ENCODE peak calls at places on chromosomes 7 and 10, in ten cellular contexts. F is IMR-90, I is OCI-LY7, Y is tibial artery, Z is neural progenitor cell, D is neuronal stem cell, C is psoas muscle, E is ascending aorta, H is fibroblast of lung, U is H9. P is an unnamed sample. For H3K4me1, the result is how much of the 10 kb centered on the place peaks cover.

GRCh38 chr10:12995425-12995861 is 6.1 kb downstream of the CCDC3 start:
- DNase-seq in F (no peak), I (no peak), Y (no peak), Z (no peak), D (no peak), C (no peak), E (no peak), H (peak), U (no peak), P (no peak)

GRCh38 chr7:29989257-29989995 is at the start of gene SCRN1:
- DNase-seq in F (peak), I (peak), Y (peak), Z (peak), D (peak), C (peak), E (no peak), H (no peak), U (peak), P (no peak)

GRCh38 chr7:93245525-93246432 is 13.6 kb downstream of the VPS50 start:
- DNase-seq in F (peak), I (peak), Y (no peak), Z (peak), D (peak), C (no peak), E (no peak), H (peak), U (no peak), P (no peak)

GRCh38 chr7:151368136-151368571 is 26.5 kb downstream of the NUB1 start:
- DNase-seq in F (peak), I (peak), Y (peak), Z (peak), D (peak), C (peak), E (no peak), H (peak), U (peak), P (no peak)

GRCh38 chr7:105589221-105590077 is 8.2 kb upstream of the EFCAB10 start:
- DNase-seq in F (peak), I (peak), Y (peak), Z (peak), D (peak), C (no peak), E (no peak), H (peak), U (peak), P (no peak)

GRCh38 chr7:157862731-157863130 is 525.9 kb downstream of the DNAJB6 start:
- DNase-seq in F (no peak), I (no peak), Y (no peak), Z (no peak), D (no peak), C (no peak), E (no peak), H (no peak), U (no peak), P (no peak)

GRCh38 chr10:70915806-70916205 is 27.4 kb upstream of the PCBD1 start:
- DNase-seq in F (no peak), I (no peak), Y (no peak), Z (no peak), D (no peak), C (peak), E (no peak), H (no peak), U (no peak), P (no peak)

GRCh38 chr10:130636303-130636702 is 500.1 kb downstream of the GLRX3 start:
- DNase-seq in F (no peak), I (no peak), Y (no peak), Z (no peak), D (no peak), C (no peak), E (no peak), H (no peak), U (no peak), P (no peak)

GRCh38 chr10:23417254-23417653 is 21.6 kb upstream of the OTUD1 start:
- DNase-seq in F (no peak), I (no peak), Y (no peak), Z (no peak), D (no peak), C (no peak), E (no peak), H (no peak), U (no peak), P (no peak)

GRCh38 chr10:1596482-1596881 is 140.8 kb downstream of the ADARB2 start:
- DNase-seq in F (no peak), I (no peak), Y (no peak), Z (no peak), D (no peak), C (no peak), E (no peak), H (no peak), U (peak), P (peak)

GRCh38 chr7:29754874-29755490 is 51.3 kb upstream of the WIPF3 start:
- DNase-seq in F (no peak), I (no peak), Y (no peak), Z (no peak), D (no peak), C (no peak), E (no peak), H (no peak), U (no peak), P (no peak)

GRCh38 chr10:77037735-77038411 is 599.7 kb downstream of the KCNMA1 start:
- DNase-seq in F (no peak), I (no peak), Y (no peak), Z (peak), D (peak), C (no peak), E (no peak), H (no peak), U (no peak), P (no peak)

GRCh38 chr10:3067045-3067858 is at the start of gene PFKP:
- DNase-seq in F (no peak), I (peak), Y (peak), Z (peak), D (no peak), C (peak), E (no peak), H (peak), U (peak), P (no peak)

GRCh38 chr7:137169282-137169698 is 174.2 kb downstream of the PTN start:
- DNase-seq in F (peak), I (peak), Y (no peak), Z (peak), D (peak), C (peak), E (no peak), H (peak), U (peak), P (no peak)

GRCh38 chr10:93368210-93368609 is 113.9 kb downstream of the MYOF start:
- DNase-seq in F (no peak), I (no peak), Y (no peak), Z (no peak), D (no peak), C (peak), E (no peak), H (no peak), U (no peak), P (no peak)

GRCh38 chr7:142791502-142791901 is 20.7 kb downstream of the PRSS2 start:
- DNase-seq in F (no peak), I (no peak), Y (no peak), Z (no peak), D (no peak), C (no peak), E (no peak), H (no peak), U (no peak), P (no peak)

GRCh38 chr10:80174641-80175395 is 30.5 kb downstream of the ANXA11 start:
- DNase-seq in F (no peak), I (no peak), Y (no peak), Z (no peak), D (no peak), C (no peak), E (no peak), H (no peak), U (no peak), P (no peak)

GRCh38 chr7:30226593-30227268 is 57.7 kb upstream of the ZNRF2 start:
- DNase-seq in F (no peak), I (no peak), Y (no peak), Z (peak), D (no peak), C (no peak), E (no peak), H (no peak), U (peak), P (no peak)

GRCh38 chr10:529831-530230 is 159.6 kb downstream of the DIP2C start:
- DNase-seq in F (no peak), I (no peak), Y (peak), Z (no peak), D (no peak), C (no peak), E (no peak), H (no peak), U (no peak), P (no peak)
- H3K4me1 ChIP-seq in F (under half), I (under half), Y (under half), Z (under half), D (under half), C (under half), E (under half), H (under half), U (under half), P (under half)

DNA sequence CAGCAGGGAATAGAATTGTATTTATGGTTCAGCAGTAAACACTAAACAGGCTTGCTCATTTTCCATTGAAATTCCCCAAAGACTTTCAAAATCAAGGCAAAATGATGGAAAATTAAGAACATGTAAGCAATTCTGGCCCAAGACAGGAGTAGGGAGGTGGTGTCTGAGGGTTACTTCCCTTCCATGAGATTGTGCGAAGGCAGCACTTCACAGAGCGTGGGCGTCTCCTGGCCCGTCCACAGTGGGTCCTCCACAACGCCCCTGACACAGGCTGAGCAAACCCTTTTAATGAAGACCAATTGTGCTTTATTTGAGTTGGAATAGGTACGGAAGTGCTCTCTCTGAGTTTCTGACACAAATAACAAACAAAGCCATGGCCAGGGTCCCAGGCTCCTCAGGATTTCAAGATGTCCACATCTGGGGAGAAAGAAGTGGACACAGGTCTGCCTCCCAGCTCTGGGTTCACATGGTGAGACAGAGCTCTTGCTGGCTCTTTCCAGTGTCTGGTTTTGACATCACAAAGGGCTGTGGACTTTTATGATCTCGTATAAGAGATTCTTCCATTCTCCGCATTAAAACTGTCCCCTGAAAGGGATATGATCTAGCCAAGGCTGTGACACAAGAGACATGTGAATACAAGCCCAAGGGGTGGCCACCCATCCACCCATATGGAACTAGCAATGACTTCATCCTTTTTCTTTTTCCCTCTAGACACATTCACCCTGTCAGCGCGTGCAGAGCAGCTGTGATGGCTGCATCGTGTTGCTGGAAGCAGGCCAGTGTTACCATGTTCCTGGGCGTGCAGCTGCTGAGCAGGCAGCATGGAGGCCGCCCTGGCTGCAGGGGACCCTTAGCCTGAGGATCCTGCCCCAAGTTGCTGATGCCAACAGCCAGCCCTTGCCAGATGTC is 145.7 kb downstream of the ADAM12 start:
- DNase-seq in F (peak), I (no peak), Y (no peak), Z (no peak), D (no peak), C (no peak), E (no peak), H (peak), U (no peak), P (peak)
- H3K4me1 ChIP-seq in F (under half), I (under half), Y (under half), Z (under half), D (under half), C (under half), E (under half), H (under half), U (under half), P (under half)

GRCh38 chr7:16638282-16639265 is 7.0 kb downstream of the ANKMY2 start:
- DNase-seq in F (no peak), I (no peak), Y (no peak), Z (peak), D (no peak), C (no peak), E (no peak), H (no peak), U (no peak), P (no peak)
- H3K4me1 ChIP-seq in F (under half), I (under half), Y (under half), Z (under half), D (under half), C (half or more), E (under half), H (under half), U (under half), P (half or more)

DNA sequence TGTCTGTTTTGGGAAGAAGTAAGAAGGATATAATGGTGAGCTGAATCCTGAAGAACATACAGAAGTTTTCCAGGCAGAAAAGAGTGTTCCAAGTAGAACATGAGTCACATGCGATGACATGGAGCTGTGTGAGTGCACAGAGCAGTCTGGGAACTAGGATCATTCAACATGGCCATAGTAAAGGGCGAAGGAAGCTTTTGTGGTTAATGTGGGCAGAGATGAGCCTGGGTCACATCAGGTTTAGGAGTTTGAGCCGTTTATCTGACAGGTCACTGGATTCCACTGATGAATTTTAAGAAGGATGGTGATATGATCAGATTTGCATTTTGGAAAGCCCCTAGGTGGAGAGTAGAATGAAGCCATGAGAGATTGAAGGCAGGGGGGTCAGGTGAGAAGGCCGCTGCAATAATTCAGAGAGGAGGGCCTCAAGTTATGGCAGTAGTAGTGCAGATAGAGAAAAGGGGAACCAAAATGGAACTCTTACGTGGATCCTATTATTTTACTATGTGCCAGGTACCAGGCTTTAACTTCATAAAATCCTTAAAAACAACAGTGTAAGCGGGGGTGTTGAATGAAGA is 171.3 kb downstream of the RNLS start:
- DNase-seq in F (peak), I (no peak), Y (no peak), Z (no peak), D (no peak), C (no peak), E (no peak), H (no peak), U (no peak), P (no peak)
- H3K4me1 ChIP-seq in F (under half), I (under half), Y (under half), Z (under half), D (under half), C (under half), E (under half), H (under half), U (under half), P (under half)

GRCh38 chr10:14879801-14880193 is 1.1 kb downstream of the SUV39H2 start:
- DNase-seq in F (no peak), I (peak), Y (no peak), Z (no peak), D (no peak), C (no peak), E (no peak), H (no peak), U (no peak), P (no peak)
- H3K4me1 ChIP-seq in F (under half), I (under half), Y (under half), Z (under half), D (under half), C (under half), E (under half), H (under half), U (under half), P (under half)

GRCh38 chr10:104323085-104323484 is 15.2 kb downstream of the ITPRIP start:
- DNase-seq in F (no peak), I (no peak), Y (peak), Z (no peak), D (no peak), C (no peak), E (no peak), H (no peak), U (peak), P (no peak)

GRCh38 chr10:104322416-104322782 is 15.9 kb downstream of the ITPRIP start:
- DNase-seq in F (no peak), I (peak), Y (peak), Z (no peak), D (no peak), C (no peak), E (no peak), H (no peak), U (peak), P (no peak)

GRCh38 chr10:104321226-104321625 is 17.0 kb downstream of the ITPRIP start:
- DNase-seq in F (no peak), I (no peak), Y (peak), Z (no peak), D (no peak), C (no peak), E (no peak), H (no peak), U (no peak), P (no peak)

GRCh38 chr10:104323721-104324686 is 14.3 kb downstream of the ITPRIP start:
- DNase-seq in F (no peak), I (no peak), Y (peak), Z (no peak), D (no peak), C (no peak), E (no peak), H (no peak), U (no peak), P (no peak)

GRCh38 chr10:104321716-104322415 is 16.4 kb downstream of the ITPRIP start:
- DNase-seq in F (no peak), I (peak), Y (peak), Z (no peak), D (no peak), C (no peak), E (no peak), H (peak), U (no peak), P (no peak)
- H3K4me1 ChIP-seq in F (under half), I (half or more), Y (half or more), Z (under half), D (under half), C (half or more), E (half or more), H (under half), U (under half), P (half or more)

GRCh38 chr7:2660359-2661095 is 27.5 kb upstream of the AMZ1 start:
- DNase-seq in F (no peak), I (no peak), Y (no peak), Z (peak), D (no peak), C (no peak), E (no peak), H (no peak), U (no peak), P (no peak)
- H3K4me1 ChIP-seq in F (under half), I (under half), Y (under half), Z (under half), D (under half), C (under half), E (under half), H (under half), U (under half), P (under half)

GRCh38 chr7:128409435-128410091 is at the start of gene IMPDH1:
- DNase-seq in F (peak), I (peak), Y (peak), Z (peak), D (peak), C (peak), E (peak), H (no peak), U (peak), P (no peak)

GRCh38 chr7:128406986-128407589 is 2.7 kb downstream of the IMPDH1 start:
- DNase-seq in F (no peak), I (no peak), Y (no peak), Z (no peak), D (no peak), C (no peak), E (no peak), H (no peak), U (no peak), P (no peak)

GRCh38 chr7:128407751-128408708 is 1.8 kb downstream of the IMPDH1 start:
- DNase-seq in F (no peak), I (no peak), Y (no peak), Z (peak), D (no peak), C (no peak), E (no peak), H (no peak), U (no peak), P (no peak)

GRCh38 chr7:128410092-128410665 is 397 bp upstream of the IMPDH1 start:
- DNase-seq in F (peak), I (peak), Y (no peak), Z (peak), D (no peak), C (peak), E (no peak), H (peak), U (no peak), P (peak)

GRCh38 chr7:128408709-128409434 is 910 bp downstream of the IMPDH1 start:
- DNase-seq in F (peak), I (no peak), Y (peak), Z (peak), D (no peak), C (no peak), E (no peak), H (no peak), U (no peak), P (no peak)
- H3K4me1 ChIP-seq in F (under half), I (under half), Y (under half), Z (under half), D (under half), C (under half), E (under half), H (under half), U (under half), P (half or more)

GRCh38 chr7:130179631-130180030 is 25.6 kb downstream of the TMEM209 start:
- DNase-seq in F (no peak), I (no peak), Y (no peak), Z (no peak), D (no peak), C (no peak), E (no peak), H (no peak), U (no peak), P (no peak)
- H3K4me1 ChIP-seq in F (under half), I (under half), Y (under half), Z (under half), D (under half), C (under half), E (under half), H (under half), U (under half), P (under half)